ENCODE peak calls at places on chromosomes 12 and 14, in ten cellular contexts. S is HL-60, F is brain microvascular endothelial cell, Q is pancreas, C is AG09309, O is left ventricle myocardium inferior, R is astrocyte of the spinal cord, E is tibial artery, T is GM23338, U is small intestine. I is an unnamed sample.

GRCh38 chr12:27176765-27177164 is 67.3 kb upstream of the STK38L start:
- DNase-seq in Q (no peak), R (peak; percentile 69), U (no peak), S (peak; percentile 8), T (no peak), C (no peak), F (peak; percentile 81), O (no peak), E (no peak), I (peak; percentile 75)

GRCh38 chr14:63435838-63436237 is 107.3 kb downstream of the PPP2R5E start:
- DNase-seq in R (peak; percentile 52), Q (peak; percentile 64), U (no peak), E (peak; percentile 91), T (no peak), O (peak; percentile 42), C (peak; percentile 45), S (no peak), F (peak; percentile 22), I (peak; percentile 59)

GRCh38 chr12:57233357-57234232 is 4.1 kb downstream of the SHMT2 start:
- DNase-seq in E (no peak), U (no peak), R (peak; percentile 42), C (no peak), T (no peak), O (peak; percentile 18), S (no peak), F (peak; percentile 81), Q (no peak), I (peak; percentile 67)

GRCh38 chr12:125185311-125185739 is 120.1 kb downstream of the AACS start:
- DNase-seq in O (no peak), F (no peak), U (no peak), Q (no peak), R (no peak), S (no peak), T (peak; percentile 75), C (no peak), E (no peak), I (no peak)

GRCh38 chr14:68293404-68293803 is 473.8 kb downstream of the RAD51B start:
- DNase-seq in E (no peak), O (no peak), T (no peak), R (no peak), C (no peak), F (no peak), U (no peak), Q (no peak), S (no peak), I (no peak)

GRCh38 chr14:76937181-76938091 is 91.1 kb downstream of the IRF2BPL start:
- DNase-seq in E (peak; percentile 83), S (no peak), U (no peak), R (peak; percentile 91), Q (no peak), O (peak; percentile 73), T (peak; percentile 60), C (no peak), F (peak; percentile 89), I (peak; percentile 60)

GRCh38 chr14:87351007-87351406 is 642.0 kb downstream of the GALC start:
- DNase-seq in R (no peak), T (peak; percentile 44), C (no peak), S (no peak), O (no peak), Q (no peak), E (no peak), F (no peak), U (no peak), I (no peak)

GRCh38 chr12:130961921-130962326 is 8.2 kb downstream of the ADGRD1 start:
- DNase-seq in O (peak; percentile 78), T (no peak), U (no peak), E (no peak), R (no peak), S (no peak), Q (no peak), F (no peak), C (no peak), I (no peak)

GRCh38 chr14:95515080-95515489 is 1.4 kb downstream of the SYNE3 start:
- DNase-seq in Q (no peak), C (no peak), S (peak; percentile 81), F (no peak), U (no peak), T (peak; percentile 61), E (peak; percentile 81), O (peak; percentile 67), R (peak; percentile 48), I (no peak)

GRCh38 chr14:37593496-37594237 is 1.4 kb downstream of the FOXA1 start:
- DNase-seq in C (no peak), F (no peak), R (no peak), Q (no peak), U (no peak), T (no peak), O (no peak), S (no peak), E (no peak), I (no peak)

GRCh38 chr12:42094277-42094676 is 50.4 kb downstream of the GXYLT1 start:
- DNase-seq in O (no peak), R (peak; percentile 69), S (no peak), E (no peak), U (peak; percentile 29), T (no peak), F (peak; percentile 71), C (no peak), Q (no peak), I (peak; percentile 17)

GRCh38 chr12:18221726-18222125 is 39.6 kb upstream of the PIK3C2G start:
- DNase-seq in T (no peak), Q (no peak), E (no peak), O (no peak), R (no peak), C (no peak), U (no peak), S (no peak), F (no peak), I (no peak)

GRCh38 chr12:15206831-15207394 is 14.3 kb downstream of the RERG start:
- DNase-seq in O (no peak), S (no peak), Q (no peak), U (no peak), F (no peak), R (no peak), T (peak; percentile 10), E (no peak), C (no peak), I (no peak)

GRCh38 chr12:52082668-52082987 is 3.1 kb downstream of the SMIM41 start:
- DNase-seq in F (no peak), O (no peak), T (no peak), Q (no peak), S (no peak), C (no peak), E (no peak), R (no peak), U (no peak), I (no peak)

GRCh38 chr12:49792976-49793580 is 35.1 kb downstream of the NCKAP5L start:
- DNase-seq in T (no peak), U (no peak), Q (no peak), R (no peak), S (no peak), F (no peak), E (no peak), C (no peak), O (no peak), I (no peak)

GRCh38 chr12:49825971-49826421 is 2.2 kb downstream of the NCKAP5L start:
- DNase-seq in C (no peak), F (no peak), S (no peak), Q (no peak), R (peak; percentile 18), E (peak; percentile 68), U (no peak), T (no peak), O (no peak), I (peak; percentile 67)

GRCh38 chr14:65001758-65002157 is 15.1 kb downstream of the FNTB start:
- DNase-seq in F (no peak), E (no peak), O (no peak), C (no peak), T (no peak), Q (no peak), S (no peak), R (no peak), U (no peak), I (no peak)

DNA sequence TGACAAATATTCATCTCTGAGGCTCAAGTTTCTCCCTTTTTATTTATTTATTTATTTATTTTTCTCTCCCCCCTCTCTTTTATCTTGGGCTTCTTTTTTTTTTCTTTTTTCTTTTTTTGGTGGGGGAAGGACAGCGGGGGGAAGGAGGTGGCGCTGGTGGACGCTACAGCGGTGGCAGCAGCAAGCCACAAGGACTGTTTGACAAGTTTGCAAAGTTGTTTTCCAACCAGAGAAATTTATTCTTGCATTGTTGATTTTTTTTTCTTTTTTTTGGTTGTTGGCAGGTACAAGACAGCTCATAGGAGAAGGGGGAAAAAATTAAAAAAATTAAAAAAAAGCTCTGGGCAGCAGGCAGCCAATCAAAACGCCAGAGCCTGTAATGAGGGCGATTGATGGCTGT is 36.4 kb downstream of the BCL11B start:
- DNase-seq in C (no peak), E (no peak), Q (no peak), O (no peak), U (no peak), S (no peak), T (no peak), F (no peak), R (no peak), I (no peak)
- H3K4me3 ChIP-seq in C (no peak overlapping the region), E (no peak overlapping the region), Q (no peak overlapping the region), O (no peak overlapping the region), U (no peak overlapping the region), S (no peak overlapping the region), T (peak overlapping the region; percentile 56), F (no peak overlapping the region), R (no peak overlapping the region), I (no peak overlapping the region)

DNA sequence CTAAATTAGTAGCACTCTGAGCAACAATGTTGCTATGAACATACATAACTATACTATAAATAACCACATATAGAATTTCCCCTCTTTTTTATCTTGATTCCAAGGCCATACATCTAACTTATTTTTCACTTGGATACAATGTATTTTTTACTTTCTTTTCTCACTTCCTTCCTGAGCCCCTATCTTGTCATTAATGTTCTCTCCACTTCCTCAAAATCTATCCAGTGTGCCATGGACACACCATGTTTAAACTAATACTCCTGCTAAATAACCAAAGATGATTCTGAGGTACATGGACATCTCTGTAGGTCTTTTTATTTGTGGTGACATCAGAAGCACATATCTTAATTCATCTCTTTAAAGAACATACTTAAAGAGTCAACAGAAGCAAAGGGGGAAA is 251.2 kb downstream of the C12orf42 start:
- DNase-seq in E (no peak), F (no peak), C (no peak), T (no peak), Q (no peak), S (no peak), U (no peak), R (no peak), O (no peak), I (no peak)
- H3K4me3 ChIP-seq in E (no peak overlapping the region), F (no peak overlapping the region), C (no peak overlapping the region), T (no peak overlapping the region), Q (no peak overlapping the region), S (no peak overlapping the region), U (no peak overlapping the region), R (no peak overlapping the region), O (no peak overlapping the region), I (no peak overlapping the region)

GRCh38 chr14:60658116-60658515 is 8.8 kb upstream of the SIX1 start:
- DNase-seq in U (no peak), S (no peak), F (no peak), E (no peak), C (no peak), R (no peak), O (no peak), Q (no peak), T (peak; percentile 50), I (no peak)
- H3K4me3 ChIP-seq in U (no peak overlapping the region), S (no peak overlapping the region), F (peak overlapping the region; percentile 78), E (peak overlapping the region; percentile 69), C (peak overlapping the region; percentile 57), R (peak overlapping the region; percentile 63), O (peak overlapping the region; percentile 74), Q (no peak overlapping the region), T (peak overlapping the region; percentile 72), I (peak overlapping the region; percentile 79)

GRCh38 chr12:113089839-113090238 is 33.3 kb downstream of the DTX1 start:
- DNase-seq in Q (no peak), C (no peak), F (no peak), E (no peak), R (no peak), T (no peak), S (no peak), U (no peak), O (no peak), I (no peak)
- H3K4me3 ChIP-seq in Q (no peak overlapping the region), C (no peak overlapping the region), F (no peak overlapping the region), E (no peak overlapping the region), R (no peak overlapping the region), T (no peak overlapping the region), S (no peak overlapping the region), U (no peak overlapping the region), O (no peak overlapping the region), I (no peak overlapping the region)

I was measured in skeletal muscle cell.